ENCODE peak calls at places on chromosomes 3 and 15, in nine cellular contexts. W is upper lobe of left lung, O is GM12878, N is gastrocnemius medialis, H is right lobe of liver, R is A549, C is body of pancreas, B is HepG2, X is heart left ventricle. U is an unnamed sample.
A peak's percentile ranks its signal among the peaks of the same experiment; 100 is the strongest.

GRCh38 chr15:43954181-43954621 is 127.4 kb downstream of the WDR76 start:
- ATAC-seq in W (no peak), O (no peak), N (no peak), H (no peak), R (peak; percentile 47), C (no peak), B (no peak), X (no peak), U (no peak)

GRCh38 chr3:137692803-137693431 is 71.2 kb upstream of the SOX14 start:
- ATAC-seq in W (peak; percentile 16), O (peak; percentile 86), N (no peak), H (peak; percentile 89), R (no peak), C (no peak), B (peak; percentile 93), X (no peak), U (no peak)

GRCh38 chr3:143209715-143210059 is 90.1 kb downstream of the CHST2 start:
- ATAC-seq in W (no peak), O (no peak), N (no peak), H (no peak), R (no peak), C (no peak), B (no peak), X (no peak), U (no peak)

GRCh38 chr15:77617507-77618285 is 15.0 kb downstream of the LINGO1 start:
- ATAC-seq in W (no peak), O (no peak), N (no peak), H (peak; percentile 66), R (peak; percentile 47), C (peak; percentile 27), B (peak; percentile 75), X (no peak), U (no peak)

GRCh38 chr3:111585214-111585613 is 9.9 kb downstream of the ZBED2 start:
- ATAC-seq in W (peak; percentile 28), O (no peak), N (no peak), H (peak; percentile 59), R (peak; percentile 65), C (peak; percentile 35), B (no peak), X (no peak), U (no peak)

GRCh38 chr3:43707266-43707665 is 16.5 kb downstream of the ABHD5 start:
- ATAC-seq in W (no peak), O (no peak), N (no peak), H (no peak), R (no peak), C (no peak), B (no peak), X (no peak), U (no peak)

GRCh38 chr3:116077557-116077956 is 367.7 kb downstream of the LSAMP start:
- ATAC-seq in W (no peak), O (no peak), N (no peak), H (no peak), R (no peak), C (no peak), B (no peak), X (no peak), U (no peak)

GRCh38 chr3:70832035-70832795 is 519.8 kb upstream of the MDFIC2 start:
- ATAC-seq in W (peak; percentile 73), O (no peak), N (peak; percentile 81), H (no peak), R (no peak), C (peak; percentile 24), B (no peak), X (peak; percentile 72), U (peak; percentile 71)

GRCh38 chr15:66095871-66096710 is 157.5 kb downstream of the MEGF11 start:
- ATAC-seq in W (no peak), O (no peak), N (peak; percentile 47), H (no peak), R (no peak), C (no peak), B (peak; percentile 90), X (no peak), U (no peak)

GRCh38 chr3:99409961-99410360 is 228.4 kb upstream of the COL8A1 start:
- ATAC-seq in W (no peak), O (no peak), N (no peak), H (no peak), R (no peak), C (no peak), B (no peak), X (no peak), U (no peak)

GRCh38 chr15:71106802-71107500 is 8.3 kb upstream of the THSD4 start:
- ATAC-seq in W (no peak), O (no peak), N (no peak), H (no peak), R (no peak), C (no peak), B (no peak), X (no peak), U (no peak)

GRCh38 chr3:195583831-195584542 is at the start of gene APOD:
- ATAC-seq in W (peak; percentile 53), O (no peak), N (peak; percentile 73), H (no peak), R (no peak), C (no peak), B (no peak), X (peak; percentile 72), U (peak; percentile 84)

GRCh38 chr3:94256888-94257813 is 194.3 kb downstream of the NSUN3 start:
- ATAC-seq in W (no peak), O (no peak), N (no peak), H (no peak), R (no peak), C (no peak), B (no peak), X (no peak), U (no peak)

GRCh38 chr15:50135123-50135541 is 16.1 kb upstream of the ATP8B4 start:
- ATAC-seq in W (no peak), O (peak; percentile 23), N (no peak), H (no peak), R (peak; percentile 31), C (no peak), B (no peak), X (no peak), U (peak; percentile 22)

GRCh38 chr3:151772825-151773480 is 39.2 kb downstream of the AADACL2 start:
- ATAC-seq in W (no peak), O (no peak), N (no peak), H (no peak), R (no peak), C (no peak), B (no peak), X (no peak), U (no peak)

GRCh38 chr3:101999177-101999778 is 150.0 kb downstream of the NFKBIZ start:
- ATAC-seq in W (no peak), O (peak; percentile 64), N (no peak), H (no peak), R (no peak), C (no peak), B (no peak), X (no peak), U (no peak)

GRCh38 chr3:156978471-156978961 is 152.4 kb downstream of the LEKR1 start:
- ATAC-seq in W (peak; percentile 50), O (peak; percentile 98), N (no peak), H (peak; percentile 52), R (no peak), C (no peak), B (no peak), X (no peak), U (no peak)

DNA sequence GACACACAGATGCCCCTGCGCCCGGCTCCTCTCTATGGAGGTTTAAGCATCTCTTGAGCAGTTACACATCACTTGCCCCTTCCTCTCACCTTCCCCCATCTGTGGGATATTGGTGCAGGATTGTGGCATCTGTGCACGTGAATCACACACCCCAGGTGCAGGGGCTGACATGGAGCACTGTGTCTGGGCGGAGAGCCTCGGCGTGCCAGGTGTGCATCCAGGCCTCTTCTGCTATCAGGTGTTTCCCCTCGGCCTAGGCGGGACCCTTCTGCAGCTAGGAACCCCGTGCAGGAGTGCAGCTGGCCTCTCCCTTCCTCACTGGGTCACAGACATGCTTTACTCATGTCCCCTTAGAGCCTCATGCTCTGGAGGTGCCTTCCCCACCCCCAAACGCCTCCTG is 33.4 kb upstream of the MUC13 start:
- ATAC-seq in W (no peak), O (no peak), N (no peak), H (no peak), R (no peak), C (no peak), B (no peak), X (no peak), U (no peak)
- TF ChIP-seq POLR2A in W (no peak), O (peak; percentile 50), N (no peak), H (no peak), R (no peak), C (no peak), B (no peak), X (no peak), U (no peak)

GRCh38 chr3:113535898-113536297 is 3.5 kb downstream of the SIDT1 start:
- ATAC-seq in W (no peak), O (peak; percentile 29), N (no peak), H (no peak), R (peak; percentile 66), C (no peak), B (peak; percentile 57), X (no peak), U (no peak)
- H3K9me3 ChIP-seq in W (no peaks in the 10 kb centered on the region), O (peaks cover 5% of the 10 kb centered on the region), N (no peaks in the 10 kb centered on the region), H (no peaks in the 10 kb centered on the region), R (peaks cover under 1% of the 10 kb centered on the region), C (no peaks in the 10 kb centered on the region), B (no peaks in the 10 kb centered on the region), X (no peaks in the 10 kb centered on the region), U (no peaks in the 10 kb centered on the region)

DNA sequence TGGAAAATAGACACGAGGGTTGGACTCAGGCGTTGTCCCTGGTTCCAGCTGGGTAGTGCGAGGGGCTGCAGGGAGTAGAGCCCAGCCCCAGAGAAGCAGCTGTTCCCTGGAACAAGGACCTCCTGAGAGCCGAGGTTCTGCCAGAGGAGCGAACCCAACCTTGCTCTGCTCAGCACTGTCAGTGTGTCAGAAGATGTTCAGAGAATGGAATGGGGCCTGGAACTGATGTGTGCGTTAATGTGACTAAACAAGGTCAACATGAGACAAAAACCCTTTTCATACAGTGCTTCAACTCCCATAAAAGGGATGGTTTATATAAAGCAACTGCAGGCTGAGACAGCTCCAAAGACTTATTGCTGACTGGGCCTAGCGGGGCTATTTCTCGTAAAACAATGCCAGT is 35.5 kb upstream of the HACD2 start:
- ATAC-seq in W (peak; percentile 6), O (no peak), N (no peak), H (no peak), R (no peak), C (no peak), B (peak; percentile 53), X (no peak), U (peak; percentile 83)
- TF ChIP-seq POLR2A in W (no peak), O (no peak), N (no peak), H (no peak), R (no peak), C (no peak), B (no peak), X (no peak), U (peak; percentile 83)

DNA sequence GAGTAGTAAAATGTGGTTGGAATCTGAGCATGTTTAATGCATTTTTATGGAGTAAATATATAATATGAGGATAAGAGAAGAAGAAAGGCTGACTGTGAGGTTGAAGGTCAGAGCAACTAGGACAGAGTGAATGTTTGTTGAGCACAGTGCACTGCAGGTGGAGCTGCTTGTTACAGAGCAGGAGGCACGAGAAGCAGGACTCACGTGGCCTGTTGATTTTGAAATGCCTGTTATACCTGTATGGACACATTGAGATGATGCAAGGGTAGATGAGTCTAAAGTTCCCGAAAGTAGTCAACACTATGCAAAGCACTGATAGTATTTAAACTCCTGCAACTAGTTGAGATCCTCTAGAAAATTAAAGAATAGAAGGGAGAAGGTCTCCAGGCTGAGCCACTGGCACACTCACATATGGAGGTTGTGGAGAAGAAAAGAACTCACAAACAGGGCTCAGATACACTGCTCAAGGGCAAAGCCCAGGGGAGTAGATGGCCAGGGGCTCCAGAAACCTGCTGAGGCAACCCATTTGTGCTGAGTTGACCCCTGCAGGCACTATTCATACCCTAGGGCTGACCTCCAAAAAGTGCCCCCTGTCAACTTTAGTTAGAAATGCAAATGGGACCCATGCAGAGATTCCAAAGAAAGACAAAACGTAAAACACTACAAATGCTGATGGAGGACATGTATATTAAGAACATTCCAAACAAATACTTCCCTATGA is 541.5 kb downstream of the GABRG3 start:
- ATAC-seq in W (no peak), O (no peak), N (no peak), H (no peak), R (no peak), C (no peak), B (peak; percentile 58), X (no peak), U (no peak)
- H3K9me3 ChIP-seq in W (no peaks in the 10 kb centered on the region), O (no peaks in the 10 kb centered on the region), N (no peaks in the 10 kb centered on the region), H (no peaks in the 10 kb centered on the region), R (peaks cover 25% of the 10 kb centered on the region), C (no peaks in the 10 kb centered on the region), B (peaks cover 56% of the 10 kb centered on the region), X (peaks cover 12% of the 10 kb centered on the region), U (peaks cover 20% of the 10 kb centered on the region)

U was measured in gastroesophageal sphincter.